ENCODE peak calls at places on chromosomes 7 and 10, in nine cellular contexts. T, H, Y, F, D, R, N, P and L are unnamed samples.

GRCh38 chr7:158043461-158044155 is 544.0 kb downstream of the PTPRN2 start:
- DNase-seq in T (peak; percentile 35), H (no peak), Y (no peak), F (no peak), D (no peak), R (no peak), N (no peak), P (no peak), L (no peak)

GRCh38 chr7:90777075-90777864 is 181.1 kb downstream of the CDK14 start:
- DNase-seq in T (peak; percentile 71), H (no peak), Y (no peak), F (no peak), D (peak; percentile 13), R (peak; percentile 68), N (peak; percentile 18), P (no peak), L (no peak)

GRCh38 chr7:142380064-142380463 is 122.2 kb upstream of the PRSS58 start:
- DNase-seq in T (no peak), H (no peak), Y (no peak), F (no peak), D (no peak), R (no peak), N (no peak), P (no peak), L (no peak)

GRCh38 chr10:61640876-61641275 is 21.9 kb upstream of the CABCOCO1 start:
- DNase-seq in T (no peak), H (no peak), Y (no peak), F (no peak), D (no peak), R (no peak), N (no peak), P (no peak), L (no peak)

GRCh38 chr10:86535057-86535882 is 13.7 kb upstream of the WAPL start:
- DNase-seq in T (peak; percentile 89), H (peak; percentile 78), Y (peak; percentile 94), F (no peak), D (peak; percentile 42), R (peak; percentile 67), N (peak; percentile 87), P (peak; percentile 39), L (no peak)

GRCh38 chr7:33959676-33960075 is 54.3 kb downstream of the BMPER start:
- DNase-seq in T (no peak), H (no peak), Y (no peak), F (no peak), D (no peak), R (no peak), N (no peak), P (no peak), L (no peak)

GRCh38 chr10:80598084-80598798 is 60.5 kb downstream of the SH2D4B start:
- DNase-seq in T (peak; percentile 8), H (no peak), Y (no peak), F (no peak), D (no peak), R (no peak), N (no peak), P (no peak), L (no peak)

GRCh38 chr10:48309711-48310226 is 3.3 kb downstream of the MAPK8 start:
- DNase-seq in T (no peak), H (no peak), Y (no peak), F (peak; percentile 27), D (peak; percentile 55), R (no peak), N (no peak), P (peak; percentile 37), L (peak; percentile 46)

GRCh38 chr7:84336303-84336702 is 141.7 kb upstream of the SEMA3A start:
- DNase-seq in T (no peak), H (no peak), Y (no peak), F (no peak), D (peak; percentile 17), R (no peak), N (no peak), P (peak; percentile 97), L (peak; percentile 94)

GRCh38 chr10:127923646-127924045 is 16.7 kb downstream of the PTPRE start:
- DNase-seq in T (no peak), H (no peak), Y (no peak), F (no peak), D (no peak), R (no peak), N (no peak), P (no peak), L (no peak)

GRCh38 chr7:100719523-100720319 is 547 bp upstream of the EPO start:
- DNase-seq in T (no peak), H (no peak), Y (no peak), F (no peak), D (peak; percentile 44), R (no peak), N (no peak), P (peak; percentile 38), L (peak; percentile 36)

DNA sequence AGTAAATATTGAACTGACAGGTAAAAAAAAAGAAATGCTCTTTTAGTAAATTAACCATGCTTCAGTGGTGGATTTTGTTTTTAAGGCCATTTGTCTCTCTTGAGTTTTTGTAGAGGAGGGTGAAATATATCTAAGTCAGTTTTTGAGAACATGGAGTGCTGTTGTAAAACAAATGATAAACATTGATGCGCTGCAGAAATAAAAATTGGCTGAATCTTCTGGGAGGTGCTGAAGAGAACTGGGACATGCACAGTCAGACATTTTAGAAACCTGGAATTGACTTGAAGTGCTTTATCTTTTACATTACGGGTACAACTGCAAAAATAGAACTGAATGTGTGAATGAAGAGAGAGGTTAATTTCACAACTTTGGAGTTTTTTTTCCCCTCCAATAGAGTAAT is 203.0 kb upstream of the HDAC9 start:
- DNase-seq in T (no peak), H (no peak), Y (no peak), F (no peak), D (no peak), R (no peak), N (no peak), P (no peak), L (no peak)
- H3K4me3 ChIP-seq in T (no peak overlapping the region), H (no peak overlapping the region), Y (no peak overlapping the region), F (no peak overlapping the region), D (no peak overlapping the region), R (no peak overlapping the region), N (peak overlapping the region; percentile 4), P (no peak overlapping the region), L (no peak overlapping the region)

DNA sequence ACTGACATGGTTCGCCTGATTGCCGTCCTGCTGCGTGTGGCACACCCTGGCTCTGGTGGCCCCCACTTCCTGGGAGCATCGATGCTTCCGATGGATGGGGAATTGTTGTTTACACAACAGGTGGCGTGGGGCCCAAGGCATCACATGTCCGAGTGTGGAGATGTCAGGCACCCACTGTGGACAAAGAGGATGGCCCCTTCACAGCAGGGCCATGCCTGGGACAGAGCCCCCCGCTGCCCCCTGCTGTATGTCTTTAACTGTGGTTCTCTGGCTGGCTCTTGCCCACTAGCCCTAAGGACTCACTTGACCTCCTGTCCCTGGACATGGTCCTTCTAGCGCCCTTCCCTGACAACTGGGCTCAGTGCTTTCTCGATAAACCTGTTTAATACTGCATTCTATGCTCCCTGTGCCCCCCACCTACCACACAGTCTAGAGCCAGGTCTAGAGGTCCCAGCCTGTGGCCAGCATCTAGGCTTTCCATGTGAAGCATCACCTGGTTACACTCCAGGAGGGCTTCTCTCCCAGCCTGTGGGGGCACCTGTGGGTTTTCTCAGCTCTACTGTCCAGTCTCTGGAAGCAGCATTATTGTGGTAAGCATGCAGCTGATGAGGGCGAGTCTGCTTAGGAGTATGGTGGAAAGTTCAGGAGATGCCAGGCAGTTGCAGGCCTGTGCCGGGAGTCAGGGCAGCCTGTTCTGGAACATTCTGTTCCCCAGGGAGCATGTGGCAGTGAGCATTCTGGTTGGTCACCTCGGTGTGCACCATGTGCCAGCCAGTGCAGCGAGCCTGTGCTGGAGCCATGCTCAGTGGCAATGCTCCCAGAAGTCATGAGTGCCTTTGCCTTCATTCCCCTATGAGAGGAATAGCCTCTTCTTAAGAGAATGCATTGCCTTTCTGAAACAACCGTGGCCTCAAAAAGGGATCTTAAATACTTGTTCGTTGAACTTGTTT is 10.4 kb downstream of the ADCY1 start:
- DNase-seq in T (no peak), H (no peak), Y (no peak), F (no peak), D (no peak), R (no peak), N (no peak), P (no peak), L (no peak)
- TF ChIP-seq CTCF in T (no peak), H (no peak), Y (no peak), F (no peak), D (no peak), R (no peak), N (no peak), P (no peak), L (no peak)

GRCh38 chr10:43557214-43557613 is 17.2 kb downstream of the ZNF239 start:
- DNase-seq in T (no peak), H (no peak), Y (no peak), F (no peak), D (no peak), R (no peak), N (no peak), P (no peak), L (no peak)
- H3K4me3 ChIP-seq in T (no peak overlapping the region), H (no peak overlapping the region), Y (no peak overlapping the region), F (no peak overlapping the region), D (no peak overlapping the region), R (no peak overlapping the region), N (no peak overlapping the region), P (no peak overlapping the region), L (no peak overlapping the region)

DNA sequence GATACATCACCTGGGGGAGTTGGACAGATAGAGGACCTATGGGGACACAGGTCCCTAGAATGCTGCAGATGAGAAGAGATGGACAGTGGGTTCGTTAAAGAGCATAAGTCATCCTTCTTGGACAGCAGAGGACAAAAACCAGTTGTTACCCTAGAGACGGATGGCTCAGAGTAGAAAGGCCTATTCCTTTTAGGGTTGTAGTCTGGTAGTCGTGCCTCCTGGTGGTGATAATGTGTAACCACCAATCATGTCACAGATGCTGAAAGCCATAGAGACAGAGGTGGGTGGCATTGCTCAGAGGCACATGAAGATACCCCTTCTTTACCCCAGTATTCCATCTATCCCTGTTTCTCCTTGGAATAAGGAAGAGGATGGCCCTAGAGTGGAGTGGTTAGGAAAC is 554.6 kb downstream of the SORCS1 start:
- DNase-seq in T (no peak), H (no peak), Y (no peak), F (no peak), D (peak; percentile 22), R (no peak), N (no peak), P (peak; percentile 5), L (peak; percentile 10)
- TF ChIP-seq CTCF in T (no peak), H (no peak), Y (no peak), F (peak; percentile 42), D (peak; percentile 33), R (no peak), N (no peak), P (peak; percentile 22), L (peak; percentile 27)

DNA sequence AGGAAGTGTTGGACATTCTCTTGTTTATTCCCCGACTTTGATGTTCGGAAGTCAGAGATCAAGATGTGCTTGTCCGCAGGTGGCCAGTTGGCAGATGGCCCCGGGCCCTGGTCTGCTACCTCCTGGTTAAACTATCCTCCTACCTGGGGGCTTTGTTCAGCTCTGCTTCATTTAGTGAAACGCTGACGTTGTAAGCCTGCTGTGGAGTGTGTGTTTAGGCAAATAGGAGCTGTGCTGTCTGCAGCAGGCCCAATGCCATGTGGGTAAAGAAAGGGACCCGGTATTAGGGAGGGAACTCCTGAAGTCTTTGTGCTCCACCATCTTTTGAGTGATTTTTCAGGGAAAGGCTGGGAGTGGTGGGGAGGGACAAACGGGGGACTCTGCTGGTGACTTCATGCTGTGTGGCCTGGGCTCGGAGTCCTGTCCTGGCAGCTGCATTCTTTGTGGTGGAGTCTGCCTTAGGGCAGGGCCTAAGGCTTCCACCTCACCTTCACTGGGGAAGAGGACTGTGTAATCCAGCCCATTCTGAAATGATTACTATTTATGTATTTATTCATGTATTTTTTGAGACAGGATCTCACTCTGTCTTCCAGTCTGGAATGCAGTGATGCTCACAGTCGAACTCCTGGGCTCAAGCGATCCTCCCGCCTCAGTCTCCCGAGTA is 171.1 kb upstream of the KLF6 start:
- DNase-seq in T (no peak), H (no peak), Y (no peak), F (no peak), D (no peak), R (no peak), N (no peak), P (no peak), L (no peak)
- H3K4me3 ChIP-seq in T (no peak overlapping the region), H (no peak overlapping the region), Y (no peak overlapping the region), F (no peak overlapping the region), D (no peak overlapping the region), R (no peak overlapping the region), N (no peak overlapping the region), P (no peak overlapping the region), L (no peak overlapping the region)